ENCODE peak calls at places on chromosome 14, in six cellular contexts. M is NCI-H510A treated with DMSO at 0.1 percent for 48 hours, V is HS-5, Q is A172, J is adipocyte, Z is AG09309. U is an unnamed sample.

GRCh38 chr14:98269533-98269932 is 1002.5 kb downstream of the BCL11B start:
- DNase-seq in M (no peak), V (no peak), Q (no peak), J (no peak), Z (no peak), U (no peak)

GRCh38 chr14:42224053-42224888 is 617.6 kb downstream of the LRFN5 start:
- DNase-seq in M (peak; percentile 79), V (no peak), Q (peak; percentile 29), J (peak; percentile 89), Z (no peak), U (peak; percentile 71)

GRCh38 chr14:59161571-59162175 is 26.8 kb upstream of the DAAM1 start:
- DNase-seq in M (no peak), V (no peak), Q (no peak), J (peak; percentile 78), Z (peak; percentile 55), U (peak; percentile 89)

GRCh38 chr14:25406818-25407217 is 356.9 kb upstream of the STXBP6 start:
- DNase-seq in M (peak; percentile 38), V (peak; percentile 8), Q (no peak), J (peak; percentile 55), Z (peak; percentile 0), U (peak; percentile 29)

GRCh38 chr14:101480747-101481530 is 80.4 kb upstream of the DIO3 start:
- DNase-seq in M (no peak), V (peak; percentile 74), Q (peak; percentile 37), J (peak; percentile 29), Z (peak; percentile 33), U (peak; percentile 63)

GRCh38 chr14:61940669-61941420 is 178.6 kb downstream of the SNAPC1 start:
- DNase-seq in M (no peak), V (no peak), Q (no peak), J (peak; percentile 30), Z (no peak), U (no peak)

GRCh38 chr14:57870686-57871457 is 5.0 kb upstream of the SLC35F4 start:
- DNase-seq in M (no peak), V (no peak), Q (no peak), J (no peak), Z (no peak), U (no peak)

GRCh38 chr14:81323621-81324400 is 76.3 kb downstream of the STON2 start:
- DNase-seq in M (peak; percentile 46), V (no peak), Q (peak; percentile 42), J (no peak), Z (no peak), U (no peak)

GRCh38 chr14:21428930-21429329 is 27.0 kb downstream of the CHD8 start:
- DNase-seq in M (no peak), V (no peak), Q (peak; percentile 25), J (no peak), Z (no peak), U (no peak)

GRCh38 chr14:91378945-91379932 is 38.4 kb downstream of the CCDC88C start:
- DNase-seq in M (no peak), V (no peak), Q (no peak), J (peak; percentile 10), Z (no peak), U (no peak)

GRCh38 chr14:42023452-42023851 is 416.8 kb downstream of the LRFN5 start:
- DNase-seq in M (peak; percentile 18), V (no peak), Q (no peak), J (no peak), Z (no peak), U (peak; percentile 1)

GRCh38 chr14:87522575-87522974 is 470.4 kb downstream of the GALC start:
- DNase-seq in M (peak; percentile 46), V (no peak), Q (no peak), J (no peak), Z (no peak), U (no peak)

GRCh38 chr14:93709249-93709648 is 79.0 kb downstream of the PRIMA1 start:
- DNase-seq in M (no peak), V (peak; percentile 11), Q (no peak), J (no peak), Z (no peak), U (no peak)

GRCh38 chr14:55624913-55625312 is 44.9 kb downstream of the KTN1 start:
- DNase-seq in M (no peak), V (no peak), Q (no peak), J (no peak), Z (no peak), U (no peak)

GRCh38 chr14:102568115-102568614 is 24.3 kb upstream of the RCOR1 start:
- DNase-seq in M (no peak), V (no peak), Q (peak; percentile 10), J (no peak), Z (no peak), U (no peak)

GRCh38 chr14:35861204-35861868 is 35.2 kb downstream of the BRMS1L start:
- DNase-seq in M (no peak), V (no peak), Q (no peak), J (no peak), Z (no peak), U (no peak)

GRCh38 chr14:77489051-77489450 is 9.6 kb downstream of the ISM2 start:
- DNase-seq in M (no peak), V (no peak), Q (no peak), J (no peak), Z (no peak), U (no peak)

GRCh38 chr14:105453847-105454246 is 20.8 kb upstream of the CRIP2 start:
- DNase-seq in M (no peak), V (no peak), Q (no peak), J (no peak), Z (no peak), U (no peak)

GRCh38 chr14:64279719-64280668 is 14.2 kb downstream of the ESR2 start:
- DNase-seq in M (no peak), V (no peak), Q (peak; percentile 42), J (no peak), Z (no peak), U (peak; percentile 12)

GRCh38 chr14:105419305-105420091 is at the start of gene MTA1:
- DNase-seq in M (peak; percentile 23), V (no peak), Q (no peak), J (peak; percentile 82), Z (no peak), U (peak; percentile 20)

U was measured in choroid plexus epithelial cell.